ENCODE peak calls at places on chromosomes 1 and 21, in six cellular contexts. K is pancreas, O is kidney, T is esophagus squamous epithelium, J is upper lobe of right lung, V is DND-41. N is an unnamed sample. For H3K4me1, the result is how much of the 10 kb centered on the place peaks cover.

GRCh38 chr1:177472567-177472966 is 301.8 kb downstream of the BRINP2 start:
- DNase-seq in V (no peak), J (no peak), T (no peak), O (no peak), K (no peak), N (no peak)

GRCh38 chr1:192609110-192610079 is 26.6 kb upstream of the RGS13 start:
- DNase-seq in K (peak), O (peak), T (peak), V (peak), J (peak), N (peak)

GRCh38 chr1:10456661-10457060 is 6.8 kb downstream of the CORT start:
- DNase-seq in O (no peak), T (no peak), J (no peak), V (no peak), K (no peak), N (no peak)

GRCh38 chr1:51284487-51284954 is 45.8 kb downstream of the TTC39A start:
- DNase-seq in V (no peak), J (no peak), T (no peak), K (peak), O (no peak), N (no peak)

GRCh38 chr1:238642231-238642630 is 744.1 kb upstream of the CHRM3 start:
- DNase-seq in J (no peak), O (no peak), K (no peak), T (no peak), V (no peak), N (no peak)

GRCh38 chr1:169105434-169106094 is 926 bp upstream of the ATP1B1 start:
- DNase-seq in K (peak), J (peak), O (peak), T (no peak), V (peak), N (peak)

GRCh38 chr1:22428672-22429071 is 23.0 kb upstream of the ZBTB40 start:
- DNase-seq in K (no peak), T (no peak), V (no peak), O (no peak), J (no peak), N (no peak)

GRCh38 chr21:29155118-29155932 is 24.9 kb downstream of the MAP3K7CL start:
- DNase-seq in J (peak), V (no peak), K (no peak), O (peak), T (no peak), N (peak)

GRCh38 chr1:62727656-62728396 is 39.6 kb upstream of the DOCK7 start:
- DNase-seq in O (no peak), K (no peak), T (no peak), J (no peak), V (no peak), N (no peak)

GRCh38 chr1:31523012-31523411 is 53.3 kb upstream of the TINAGL1 start:
- DNase-seq in V (no peak), T (no peak), J (no peak), K (no peak), O (no peak), N (no peak)

GRCh38 chr1:233389169-233389568 is 61.6 kb downstream of the MAP3K21 start:
- DNase-seq in O (no peak), V (no peak), J (no peak), K (no peak), T (no peak), N (no peak)

GRCh38 chr1:19323987-19324664 is 12.0 kb downstream of the SLC66A1 start:
- DNase-seq in O (peak), V (no peak), J (no peak), T (no peak), K (no peak), N (no peak)

GRCh38 chr1:155012760-155013602 is 10.4 kb downstream of the ZBTB7B start:
- DNase-seq in K (no peak), J (no peak), T (no peak), V (no peak), O (no peak), N (no peak)

GRCh38 chr1:155011437-155011907 is 8.9 kb downstream of the ZBTB7B start:
- DNase-seq in J (no peak), V (no peak), O (peak), K (no peak), T (no peak), N (no peak)

GRCh38 chr1:155011004-155011416 is 8.4 kb downstream of the ZBTB7B start:
- DNase-seq in J (no peak), O (no peak), K (no peak), V (no peak), T (no peak), N (no peak)

GRCh38 chr1:155013632-155014031 is 11.0 kb downstream of the ZBTB7B start:
- DNase-seq in J (no peak), K (no peak), T (no peak), O (no peak), V (peak), N (no peak)

DNA sequence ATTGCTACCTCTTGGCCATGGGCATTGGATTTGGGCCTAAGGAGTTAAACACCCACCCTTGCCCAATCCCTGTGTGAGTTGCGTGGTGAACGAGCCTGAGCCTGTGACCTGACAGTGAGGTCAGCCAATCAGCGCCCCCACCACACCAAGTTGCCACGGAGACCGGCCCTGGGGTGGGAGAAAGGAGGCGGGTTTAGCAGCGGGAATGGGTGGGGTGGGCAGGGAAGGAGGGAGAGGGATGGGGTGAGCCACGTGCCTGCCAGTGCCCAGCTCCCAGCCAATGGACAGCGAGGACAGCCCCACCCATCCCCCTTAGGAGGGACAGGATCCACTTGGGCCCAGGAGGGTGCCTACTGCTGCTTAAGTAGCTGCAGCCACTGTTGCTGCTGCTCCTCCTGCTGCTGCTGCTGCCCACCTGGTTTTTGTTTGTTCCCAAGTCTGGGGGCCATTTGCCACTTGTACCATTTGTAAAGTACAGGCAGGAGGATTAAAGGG is 9.5 kb downstream of the ZBTB7B start:
- DNase-seq in V (no peak), O (peak), J (peak), T (no peak), K (no peak), N (peak)
- H3K4me1 ChIP-seq in V (under half), O (under half), J (half or more), T (half or more), K (under half), N (half or more)

GRCh38 chr1:179372160-179372559 is 6.4 kb downstream of the AXDND1 start:
- DNase-seq in O (no peak), T (no peak), V (no peak), K (no peak), J (no peak), N (no peak)

GRCh38 chr1:179369751-179370341 is 4.1 kb downstream of the AXDND1 start:
- DNase-seq in O (no peak), V (peak), K (no peak), T (no peak), J (no peak), N (no peak)

GRCh38 chr1:179365342-179366092 is at the start of gene AXDND1:
- DNase-seq in K (peak), V (peak), T (peak), J (peak), O (peak), N (peak)

DNA sequence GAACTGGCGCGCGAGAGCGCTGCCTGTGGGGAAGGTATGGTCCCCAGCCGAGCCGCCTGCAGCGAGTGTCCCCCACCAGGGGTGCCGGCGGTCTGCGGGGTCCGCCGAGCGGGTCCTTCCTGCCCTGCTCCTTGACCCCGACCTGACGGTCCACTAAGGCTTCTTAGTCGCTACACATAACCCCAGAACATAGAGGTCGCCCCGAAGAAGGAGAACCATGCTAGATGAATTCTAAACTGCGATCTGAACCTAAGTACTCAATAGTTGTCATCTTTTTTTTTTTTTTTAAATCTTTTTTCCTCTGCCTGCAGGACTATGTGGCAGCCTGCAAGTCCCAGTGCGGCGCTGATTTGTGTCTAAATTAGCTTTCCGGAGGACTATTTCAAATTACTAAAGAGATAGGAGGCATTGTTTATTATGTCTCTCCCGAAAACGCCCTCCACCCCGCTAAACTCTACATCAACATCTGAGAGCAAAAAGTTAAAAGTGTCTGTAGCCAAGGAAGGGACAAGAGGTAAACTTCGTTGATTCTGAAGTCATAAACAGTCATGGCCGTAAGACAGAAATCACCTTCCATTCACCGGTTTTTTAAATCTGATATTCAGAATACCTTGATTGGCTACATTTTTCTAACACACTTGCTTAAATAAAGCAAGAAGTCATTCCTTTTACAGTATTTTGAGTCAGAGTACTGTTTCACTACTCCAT is 476 bp downstream of the AXDND1 start:
- DNase-seq in T (no peak), J (no peak), K (no peak), O (no peak), V (no peak), N (no peak)
- TF ChIP-seq CTCF in T (no peak), J (no peak), K (no peak), O (no peak), V (no peak), N (no peak)

GRCh38 chr1:8669608-8670335 is 147.7 kb downstream of the RERE start:
- DNase-seq in K (no peak), V (no peak), J (no peak), T (no peak), O (no peak), N (no peak)

GRCh38 chr1:8670371-8670818 is 147.0 kb downstream of the RERE start:
- DNase-seq in T (no peak), J (no peak), V (no peak), O (no peak), K (no peak), N (no peak)

GRCh38 chr1:8666394-8667167 is 150.9 kb downstream of the RERE start:
- DNase-seq in O (no peak), V (no peak), T (no peak), K (no peak), J (no peak), N (no peak)

GRCh38 chr1:8665824-8666223 is 151.6 kb downstream of the RERE start:
- DNase-seq in V (no peak), K (no peak), O (no peak), J (no peak), T (no peak), N (no peak)

DNA sequence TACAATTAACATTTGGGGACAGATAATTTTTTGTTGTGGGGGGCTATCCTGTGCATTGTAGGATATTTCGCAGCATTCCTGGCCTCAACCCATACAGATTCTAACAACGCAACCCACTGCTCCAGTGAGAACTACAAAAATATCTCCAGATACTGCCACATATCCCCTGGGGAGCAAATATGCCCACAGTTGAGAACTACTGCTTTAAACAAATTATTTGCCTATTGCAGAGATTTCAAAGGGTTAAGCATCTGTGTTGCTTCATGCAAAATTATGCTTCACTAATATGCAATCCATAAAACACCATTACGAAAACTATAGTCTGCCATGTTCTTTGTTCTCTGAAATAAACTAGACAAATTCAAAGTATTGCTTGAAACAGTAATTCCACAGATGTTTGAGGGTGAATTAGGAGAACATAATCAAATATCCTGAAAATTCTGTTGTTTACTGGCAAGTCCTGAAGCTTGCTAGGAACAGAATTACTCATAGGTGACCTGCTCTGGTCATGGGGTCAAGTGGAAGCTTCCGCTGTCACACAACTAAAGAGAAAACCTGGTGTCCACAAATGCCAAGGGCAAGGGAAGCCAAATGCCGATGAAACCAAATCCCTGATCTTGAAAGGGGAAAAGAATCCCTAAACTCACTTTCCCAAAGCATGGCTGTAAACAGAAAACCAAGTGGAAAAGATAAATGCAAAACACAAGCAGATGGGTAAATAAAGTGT is 149.4 kb downstream of the RERE start:
- DNase-seq in T (no peak), V (no peak), J (no peak), O (no peak), K (no peak), N (no peak)
- H3K4me1 ChIP-seq in T (under half), V (under half), J (half or more), O (under half), K (half or more), N (half or more)

GRCh38 chr1:155648207-155649147 is 38.5 kb downstream of the MSTO1 start:
- DNase-seq in K (peak), J (no peak), O (no peak), T (no peak), V (no peak), N (no peak)
- TF ChIP-seq CTCF in K (no peak), J (peak), O (peak), T (no peak), V (no peak), N (peak)

GRCh38 chr1:156665539-156665938 is 11.7 kb downstream of the NES start:
- DNase-seq in T (no peak), K (no peak), V (no peak), O (no peak), J (no peak), N (no peak)

GRCh38 chr1:156666862-156667609 is 10.2 kb downstream of the NES start:
- DNase-seq in J (no peak), T (no peak), K (no peak), O (no peak), V (no peak), N (no peak)

GRCh38 chr1:156668801-156669637 is 8.2 kb downstream of the NES start:
- DNase-seq in J (no peak), T (no peak), K (no peak), V (no peak), O (no peak), N (no peak)

GRCh38 chr1:156667968-156668709 is 9.1 kb downstream of the NES start:
- DNase-seq in K (no peak), O (no peak), V (no peak), J (no peak), T (no peak), N (no peak)

DNA sequence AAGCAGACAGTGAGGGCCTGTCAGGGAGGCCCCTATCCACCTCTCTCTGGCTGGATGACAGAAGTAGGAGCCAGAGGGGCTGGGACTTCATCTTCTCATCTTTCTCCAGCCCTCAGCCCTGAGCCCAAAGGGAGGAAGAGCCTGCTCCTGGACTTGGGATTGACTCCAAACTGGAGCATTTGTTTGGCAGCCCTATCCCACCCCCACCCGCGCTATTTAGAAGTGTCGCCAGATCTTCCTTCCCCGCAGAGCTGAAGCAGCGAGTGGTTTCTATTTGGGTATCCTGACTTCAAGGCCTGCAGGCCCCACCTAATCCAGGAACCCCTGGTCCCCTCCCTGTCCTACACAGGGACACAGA is 9.6 kb downstream of the NES start:
- DNase-seq in J (no peak), T (no peak), O (no peak), K (no peak), V (no peak), N (no peak)
- H3K4me1 ChIP-seq in J (half or more), T (under half), O (under half), K (under half), V (under half), N (half or more)